ENCODE peak calls at places on chromosomes 3 and 15, in six cellular contexts. F is IMR-90, S is heart left ventricle, U is stomach, G is spleen, A is adrenal gland. B is an unnamed sample.

GRCh38 chr15:33866101-33866737 is 102.1 kb upstream of the CHRM5 start:
- DNase-seq in S (no peak), G (no peak), A (no peak), U (no peak), F (peak), B (no peak)

GRCh38 chr15:44029940-44030568 is 165.0 kb downstream of the FRMD5 start:
- DNase-seq in G (no peak), A (no peak), U (no peak), S (no peak), F (peak), B (no peak)

GRCh38 chr3:112610121-112610520 is 30.8 kb downstream of the CCDC80 start:
- DNase-seq in S (no peak), A (no peak), G (no peak), U (no peak), F (peak), B (peak)

GRCh38 chr15:40929730-40930429 is 740 bp downstream of the DLL4 start:
- DNase-seq in F (peak), G (peak), U (peak), A (peak), S (peak), B (no peak)

GRCh38 chr3:190892328-190893011 is 30.0 kb upstream of the GMNC start:
- DNase-seq in A (no peak), U (no peak), S (no peak), G (no peak), F (no peak), B (no peak)

GRCh38 chr15:73826711-73827243 is 46.6 kb upstream of the TBC1D21 start:
- DNase-seq in A (no peak), G (no peak), U (no peak), S (no peak), F (no peak), B (no peak)

GRCh38 chr3:114155370-114155821 is 23.5 kb downstream of the DRD3 start:
- DNase-seq in F (peak), G (no peak), S (no peak), U (no peak), A (peak), B (peak)

GRCh38 chr3:177111541-177111949 is 85.7 kb downstream of the TBL1XR1 start:
- DNase-seq in U (no peak), F (no peak), S (no peak), A (no peak), G (no peak), B (no peak)

GRCh38 chr3:161576733-161577510 is 80.3 kb downstream of the OTOL1 start:
- DNase-seq in A (no peak), U (no peak), F (no peak), S (no peak), G (no peak), B (no peak)

GRCh38 chr15:76756371-76756770 is 148.8 kb downstream of the SCAPER start:
- DNase-seq in G (no peak), S (no peak), A (no peak), U (no peak), F (peak), B (no peak)

GRCh38 chr15:46411900-46412299 is 777.1 kb downstream of the SQOR start:
- DNase-seq in F (no peak), S (no peak), A (no peak), U (no peak), G (no peak), B (no peak)

GRCh38 chr3:179760944-179761343 is 108.1 kb downstream of the USP13 start:
- DNase-seq in U (no peak), G (no peak), A (peak), F (peak), S (no peak), B (peak)

GRCh38 chr3:161108840-161109239 is 3.7 kb upstream of the B3GALNT1 start:
- DNase-seq in F (no peak), G (no peak), S (no peak), A (no peak), U (no peak), B (peak)

GRCh38 chr15:68316061-68316804 is 38.7 kb downstream of the FEM1B start:
- DNase-seq in F (no peak), U (peak), A (peak), S (no peak), G (peak), B (no peak)

GRCh38 chr3:146035366-146035765 is 125.6 kb downstream of the PLOD2 start:
- DNase-seq in F (peak), S (no peak), A (no peak), U (no peak), G (no peak), B (no peak)

GRCh38 chr3:72615182-72615581 is 233.1 kb downstream of the SHQ1 start:
- DNase-seq in S (no peak), A (no peak), U (no peak), F (no peak), G (no peak), B (no peak)

GRCh38 chr15:76158815-76159214 is 99.0 kb downstream of the TMEM266 start:
- DNase-seq in F (no peak), U (no peak), A (no peak), G (no peak), S (no peak), B (no peak)

GRCh38 chr3:58216496-58217197 is 5.9 kb upstream of the DNASE1L3 start:
- DNase-seq in A (no peak), G (no peak), U (no peak), F (no peak), S (no peak), B (no peak)

GRCh38 chr3:193483988-193484539 is 70.6 kb downstream of the ATP13A4 start:
- DNase-seq in G (no peak), U (no peak), S (no peak), F (no peak), A (no peak), B (no peak)
- TF ChIP-seq POLR2A in G (no peak), U (no peak), S (no peak), F (no peak), A (no peak), B (no peak)

GRCh38 chr3:52455283-52456168 is at the start of gene NISCH:
- DNase-seq in S (peak), F (peak), G (peak), U (peak), A (peak), B (peak)
- TF ChIP-seq POLR2A in S (no peak), F (peak), G (no peak), U (peak), A (peak), B (peak)

DNA sequence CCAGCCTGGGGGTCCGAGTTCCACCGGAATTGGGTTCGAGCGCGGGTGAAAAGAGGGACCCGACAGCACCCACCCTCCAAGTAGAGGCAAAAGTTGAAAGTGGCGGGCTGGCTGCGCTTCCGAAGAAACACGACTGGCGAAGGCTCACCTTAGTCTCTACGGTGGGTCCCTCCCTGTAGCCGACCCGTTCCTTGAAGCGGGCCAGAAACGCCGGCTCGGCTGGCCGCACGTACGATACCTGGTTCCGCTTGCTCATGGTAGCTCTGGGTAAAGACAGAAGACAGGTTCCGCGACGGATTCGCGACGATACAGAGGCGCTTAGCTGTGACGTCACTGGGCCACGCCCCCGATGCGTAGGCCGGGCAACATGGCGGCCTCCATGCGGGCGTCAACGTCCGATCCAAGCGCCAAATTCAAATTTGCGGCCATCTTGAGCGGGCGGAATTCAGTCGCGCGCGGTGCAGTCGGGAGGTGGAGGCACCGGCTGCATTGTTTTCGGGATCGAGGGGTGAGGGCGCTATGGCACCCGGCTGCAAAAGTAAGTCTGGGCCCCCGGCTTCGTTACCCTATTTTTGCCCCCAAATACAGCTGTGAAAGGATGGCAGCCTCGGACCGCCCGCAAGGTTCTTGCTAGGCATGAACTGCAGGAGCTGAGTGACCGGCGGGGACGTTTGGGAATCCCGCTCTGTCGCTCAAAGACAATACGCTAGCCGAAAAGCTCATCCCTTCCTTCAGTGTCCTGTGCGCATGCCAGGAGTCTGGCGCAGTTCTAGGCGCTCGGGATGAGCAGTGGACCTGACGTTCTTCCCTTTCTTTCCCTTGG is at the start of the genes KIAA1143 and KIF15:
- DNase-seq in U (peak), F (peak), A (peak), S (peak), G (peak), B (peak)
- TF ChIP-seq POLR2A in U (no peak), F (peak), A (peak), S (no peak), G (peak), B (peak)

DNA sequence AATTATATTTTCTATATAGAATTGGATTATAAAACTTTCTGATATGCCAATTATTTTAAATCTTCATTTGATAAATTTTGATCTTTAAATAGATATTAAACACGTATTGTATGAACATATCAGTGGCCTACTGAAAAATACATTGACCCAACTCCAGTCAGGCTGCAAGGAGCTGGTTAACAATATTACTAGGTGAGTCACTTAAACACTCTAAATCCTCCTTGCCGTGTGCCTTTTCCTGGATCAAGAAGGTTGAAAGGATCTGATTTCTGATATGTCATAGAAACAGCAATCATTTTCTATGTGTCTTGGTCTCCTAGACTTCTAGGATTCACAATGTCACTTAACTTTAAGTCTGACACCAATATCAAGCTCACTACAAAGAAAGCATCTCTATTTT is 123.2 kb downstream of the TP63 start:
- DNase-seq in G (no peak), A (no peak), S (no peak), F (no peak), U (no peak), B (no peak)
- TF ChIP-seq POLR2A in G (no peak), A (no peak), S (no peak), F (no peak), U (no peak), B (no peak)

GRCh38 chr3:43243590-43244587 is 42.5 kb upstream of the SNRK start:
- DNase-seq in A (no peak), S (no peak), U (no peak), G (no peak), F (no peak), B (no peak)

GRCh38 chr3:43238801-43239200 is 47.5 kb upstream of the SNRK start:
- DNase-seq in A (no peak), F (no peak), G (no peak), U (no peak), S (no peak), B (no peak)

GRCh38 chr3:43244694-43245093 is 41.6 kb upstream of the SNRK start:
- DNase-seq in A (no peak), G (no peak), F (no peak), S (no peak), U (no peak), B (no peak)

GRCh38 chr3:43236008-43236407 is 50.3 kb upstream of the SNRK start:
- DNase-seq in S (no peak), A (no peak), G (no peak), F (peak), U (no peak), B (no peak)

DNA sequence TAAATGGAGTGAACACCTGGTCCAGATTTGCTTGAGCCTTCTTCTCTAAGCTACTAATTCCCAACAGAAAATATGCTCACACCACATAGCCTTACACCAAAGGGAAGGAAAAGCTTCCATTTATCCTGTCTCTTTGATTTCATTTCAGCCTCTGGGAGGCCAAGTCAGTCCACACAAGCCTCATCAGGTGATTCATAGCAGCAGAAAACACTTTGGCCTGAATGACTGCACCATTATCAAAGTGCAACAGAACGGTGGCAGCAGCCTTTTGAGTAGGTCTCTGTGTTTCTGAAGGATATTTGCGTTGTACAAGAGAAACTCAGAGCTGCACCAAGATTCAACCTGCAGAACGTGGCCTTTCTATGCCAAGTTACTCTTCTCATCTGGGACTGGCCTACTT is 46.6 kb upstream of the SNRK start:
- DNase-seq in S (no peak), U (no peak), F (no peak), G (no peak), A (no peak), B (no peak)
- TF ChIP-seq POLR2A in S (no peak), U (no peak), F (no peak), G (no peak), A (no peak), B (no peak)

DNA sequence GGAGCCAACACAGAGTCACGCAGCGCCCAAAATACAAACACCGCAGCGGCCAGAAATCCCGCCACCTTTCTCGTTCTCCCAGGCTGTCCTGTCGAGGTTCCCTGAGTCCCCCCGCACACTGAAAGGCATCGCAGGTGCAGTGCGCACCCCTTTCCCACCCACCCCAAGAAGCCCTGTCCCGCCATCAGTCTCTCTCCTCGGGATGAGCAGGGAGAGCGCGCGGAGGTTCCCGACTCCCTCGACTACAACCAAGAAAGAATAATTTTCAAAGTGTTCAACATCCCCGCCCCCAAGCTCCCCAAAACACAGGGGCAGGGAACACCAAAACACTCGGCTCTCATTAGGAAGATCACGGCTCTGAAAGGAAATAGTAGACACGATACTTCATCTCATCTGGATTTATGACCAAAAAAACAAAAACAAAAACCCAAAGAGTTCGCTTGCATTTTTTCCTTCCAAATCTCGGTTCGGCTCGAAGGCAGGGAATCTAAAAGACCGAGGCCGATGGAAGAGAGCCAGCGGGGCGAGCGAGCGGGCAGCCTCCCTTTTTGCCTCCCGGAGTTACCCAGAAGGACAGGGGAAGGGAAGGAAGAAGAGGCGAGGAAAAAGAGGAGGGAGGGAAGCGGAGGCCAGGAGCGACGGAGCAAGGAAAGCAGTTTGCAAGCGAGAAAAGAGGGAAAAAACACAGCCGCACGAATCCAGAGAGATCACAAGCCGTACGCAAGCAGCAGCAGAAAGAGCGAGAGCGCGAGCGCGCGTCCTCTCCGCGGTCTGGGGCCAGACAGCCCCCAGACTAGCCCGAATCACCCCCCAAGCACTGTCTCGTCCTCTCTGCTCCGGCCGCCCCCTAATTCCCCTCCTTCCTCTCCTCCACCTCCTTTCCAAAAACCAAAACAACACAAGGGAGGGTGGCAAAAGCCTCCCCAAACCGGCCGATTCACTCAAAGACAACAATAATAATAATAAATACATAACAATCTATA is 808 bp downstream of the BCL6 start:
- DNase-seq in S (peak), F (peak), U (peak), G (peak), A (peak), B (no peak)
- TF ChIP-seq POLR2A in S (no peak), F (no peak), U (peak), G (no peak), A (no peak), B (no peak)

DNA sequence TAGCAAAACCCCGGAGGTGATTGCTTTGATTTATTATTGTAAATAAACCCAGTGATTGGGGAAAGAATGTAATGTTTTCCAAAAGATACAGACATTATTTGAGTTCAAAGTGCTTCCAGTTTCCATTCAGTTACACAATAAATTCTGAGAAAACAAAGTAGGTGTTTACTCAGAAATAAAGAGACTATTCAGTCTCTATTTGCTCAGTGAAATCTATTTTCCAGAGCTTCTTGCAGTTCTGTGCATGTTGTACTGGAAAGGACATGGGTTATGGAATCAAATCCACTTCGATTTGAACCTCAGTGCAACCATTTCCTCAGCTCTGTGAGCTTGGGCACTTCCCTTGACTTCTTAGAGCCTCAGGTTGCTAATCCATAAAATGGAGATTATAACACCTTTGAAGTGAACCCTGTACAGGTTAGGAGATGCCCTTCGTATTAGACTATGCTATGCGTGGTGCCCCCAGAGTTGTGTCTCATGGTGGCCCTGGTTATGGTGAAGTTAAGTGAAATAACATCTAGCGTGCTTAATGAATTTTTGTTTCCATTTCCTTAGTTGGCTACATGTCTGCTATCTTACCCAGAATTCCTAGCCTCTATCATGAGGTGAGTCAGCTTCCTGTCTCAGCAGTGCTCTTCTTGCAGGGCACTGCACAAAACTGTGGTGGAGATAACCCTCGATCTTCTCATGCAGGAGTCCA is 97.8 kb downstream of the RPL39L start:
- DNase-seq in U (no peak), G (no peak), A (no peak), S (no peak), F (peak), B (no peak)
- TF ChIP-seq POLR2A in U (no peak), G (no peak), A (no peak), S (no peak), F (no peak), B (no peak)

DNA sequence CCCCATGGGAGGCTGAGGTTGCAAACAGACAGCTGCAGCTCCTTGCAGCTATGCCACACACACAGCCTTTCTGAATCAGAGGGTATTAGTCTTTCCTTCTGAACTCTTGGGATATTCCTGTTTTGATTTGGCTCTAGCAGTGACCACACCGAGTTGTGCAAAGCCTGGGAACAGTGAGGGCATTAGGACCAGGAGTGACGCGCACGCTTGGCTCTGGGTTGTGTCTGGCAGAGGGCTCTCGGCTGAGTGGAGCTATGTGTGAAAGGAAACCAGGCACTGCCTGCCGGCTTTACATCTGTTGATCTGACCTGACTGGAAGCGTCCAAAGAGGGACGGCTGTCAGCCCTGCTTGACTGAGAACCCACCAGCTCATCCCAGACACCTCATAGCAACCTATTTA is at the start of gene GALNT15:
- DNase-seq in G (peak), A (peak), F (peak), S (peak), U (peak), B (peak)
- TF ChIP-seq POLR2A in G (no peak), A (no peak), F (peak), S (no peak), U (no peak), B (no peak)